ENCODE peak calls at places on chromosome 1, in six cellular contexts. O, C, R, L, P and N are unnamed samples.

GRCh38 chr1:188425687-188426086 is 1596.9 kb downstream of the PLA2G4A start:
- DNase-seq in L (no peak), O (no peak), R (no peak), C (no peak), P (no peak), N (no peak)

GRCh38 chr1:99457381-99458165 is 188.3 kb upstream of the PALMD start:
- DNase-seq in L (no peak), R (no peak), P (no peak), C (no peak), O (no peak), N (no peak)

GRCh38 chr1:46300673-46301405 is 2.6 kb downstream of the LRRC41 start:
- DNase-seq in C (no peak), R (no peak), L (no peak), O (no peak), P (no peak), N (no peak)

GRCh38 chr1:161487483-161487827 is 17.8 kb upstream of the FCGR2A start:
- DNase-seq in P (no peak), O (no peak), L (peak), C (no peak), R (no peak), N (no peak)

GRCh38 chr1:98210064-98210463 is 289.2 kb upstream of the DPYD start:
- DNase-seq in C (peak), R (no peak), P (no peak), O (no peak), L (no peak), N (no peak)

GRCh38 chr1:201702936-201703335 is 126.0 kb upstream of the IPO9 start:
- DNase-seq in C (no peak), P (no peak), O (no peak), L (peak), R (no peak), N (no peak)

GRCh38 chr1:77825356-77825709 is 45.9 kb downstream of the MIGA1 start:
- DNase-seq in L (no peak), P (peak), C (peak), O (no peak), R (no peak), N (no peak)

GRCh38 chr1:209882286-209882685 is 54.5 kb downstream of the UTP25 start:
- DNase-seq in R (no peak), C (no peak), O (no peak), L (no peak), P (no peak), N (no peak)

GRCh38 chr1:228158690-228159665 is 6.6 kb upstream of the IBA57 start:
- DNase-seq in R (no peak), L (no peak), P (no peak), C (no peak), O (no peak), N (no peak)

GRCh38 chr1:226656601-226657277 is 82.3 kb downstream of the ITPKB start:
- DNase-seq in P (no peak), O (no peak), L (no peak), C (no peak), R (no peak), N (no peak)
- TF ChIP-seq POLR2A in P (no peak), O (no peak), L (no peak), C (no peak), R (no peak), N (no peak)

DNA sequence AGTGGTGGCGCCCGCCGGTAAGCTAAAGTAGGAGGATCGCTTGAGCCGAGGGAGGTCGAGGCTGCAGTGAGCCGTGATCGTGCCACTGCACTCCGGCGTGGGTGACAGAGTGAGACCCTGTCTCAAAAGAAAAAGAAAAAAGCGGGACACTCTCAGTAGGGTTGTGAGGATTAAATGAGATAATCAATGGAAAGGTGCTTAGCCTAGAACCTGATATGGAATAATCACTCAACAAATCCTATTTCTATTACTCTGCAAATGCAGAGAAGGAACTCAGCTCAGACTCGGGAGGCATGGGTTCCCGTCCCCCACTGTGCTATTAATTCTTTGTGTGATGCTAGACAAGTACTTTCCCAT is 541 bp upstream of the LUZP1 start:
- DNase-seq in C (no peak), L (no peak), R (no peak), O (no peak), P (no peak), N (no peak)
- TF ChIP-seq POLR2AphosphoS5 in C (no peak), L (no peak), R (no peak), O (no peak), P (no peak), N (no peak)

GRCh38 chr1:53651356-53651755 is 87.6 kb downstream of the GLIS1 start:
- DNase-seq in O (no peak), L (no peak), R (no peak), C (no peak), P (no peak), N (no peak)
- TF ChIP-seq TAF1 in O (no peak), L (no peak), R (no peak), C (no peak), P (no peak), N (no peak)

DNA sequence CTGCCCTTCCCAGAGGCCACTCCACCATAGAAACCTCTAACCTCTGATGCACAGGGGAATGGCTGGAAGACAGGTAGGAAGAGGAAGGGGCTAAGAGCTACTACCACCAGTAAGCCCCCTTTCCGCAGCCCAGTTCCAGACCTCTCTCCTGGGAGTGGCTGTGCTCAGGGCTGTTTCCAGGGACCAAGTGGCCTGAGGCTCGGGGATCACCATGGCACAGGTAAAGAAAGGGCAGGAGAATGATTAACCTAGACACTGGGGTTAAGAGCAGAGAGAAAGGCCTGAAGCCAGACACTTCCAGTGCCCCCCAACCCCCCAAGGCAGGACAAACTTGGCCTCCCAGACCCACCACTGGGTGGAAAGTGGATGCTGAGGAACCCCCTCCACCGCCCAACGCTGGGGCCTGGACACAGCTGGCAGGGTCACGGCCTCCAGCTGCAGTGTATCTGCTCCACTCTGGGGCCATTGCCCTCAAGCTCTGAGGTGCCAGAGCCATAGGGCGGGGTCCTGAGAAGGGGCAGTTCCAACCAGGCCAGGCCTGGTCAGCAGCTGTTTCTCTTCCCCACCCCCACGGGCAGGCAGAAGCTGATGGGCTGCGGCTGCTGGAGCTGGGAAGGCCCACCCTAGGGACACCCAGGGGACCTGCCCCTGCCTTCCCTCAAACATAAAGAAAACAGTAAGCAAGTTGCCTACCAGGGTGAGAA is 2.7 kb downstream of the TAGLN2 start:
- DNase-seq in O (no peak), P (no peak), L (peak), C (no peak), R (no peak), N (no peak)
- TF ChIP-seq POLR2A in O (peak), P (peak), L (no peak), C (no peak), R (no peak), N (peak)

GRCh38 chr1:164855930-164856329 is 296.9 kb downstream of the PBX1 start:
- DNase-seq in R (no peak), P (no peak), C (no peak), O (no peak), L (no peak), N (no peak)

GRCh38 chr1:164863056-164863455 is 304.1 kb downstream of the PBX1 start:
- DNase-seq in L (no peak), C (no peak), O (no peak), R (no peak), P (no peak), N (no peak)

GRCh38 chr1:164861632-164862031 is 302.6 kb downstream of the PBX1 start:
- DNase-seq in R (no peak), L (no peak), P (no peak), O (no peak), C (no peak), N (no peak)

GRCh38 chr1:164857439-164857838 is 298.5 kb downstream of the PBX1 start:
- DNase-seq in C (no peak), R (no peak), P (no peak), O (no peak), L (no peak), N (no peak)

DNA sequence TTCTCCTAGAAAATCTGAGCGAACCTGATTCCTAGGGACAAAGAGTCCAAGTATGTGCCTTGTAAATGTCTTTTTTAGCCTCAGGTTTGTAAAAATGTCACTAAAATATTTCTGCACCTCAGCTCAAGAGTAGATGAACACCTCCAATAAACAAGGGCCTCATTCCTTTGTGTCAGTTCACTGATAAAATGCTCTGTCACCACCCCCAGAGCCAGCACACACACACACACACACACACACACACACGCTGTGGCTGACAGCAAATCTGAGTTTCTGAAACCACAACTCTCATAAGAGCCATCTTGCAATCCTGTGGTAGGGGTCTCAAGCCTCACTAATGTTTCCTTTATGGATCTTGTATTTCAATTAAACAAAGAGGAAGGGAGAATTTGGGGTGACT is 299.2 kb downstream of the PBX1 start:
- DNase-seq in O (no peak), L (no peak), R (no peak), C (no peak), P (no peak), N (no peak)
- TF ChIP-seq POLR2AphosphoS5 in O (no peak), L (no peak), R (no peak), C (no peak), P (no peak), N (no peak)

GRCh38 chr1:234226106-234226818 is 147.0 kb upstream of the COA6 start:
- DNase-seq in L (no peak), C (no peak), O (no peak), R (no peak), P (no peak), N (no peak)
- TF ChIP-seq TAF1 in L (no peak), C (no peak), O (no peak), R (no peak), P (no peak), N (no peak)

DNA sequence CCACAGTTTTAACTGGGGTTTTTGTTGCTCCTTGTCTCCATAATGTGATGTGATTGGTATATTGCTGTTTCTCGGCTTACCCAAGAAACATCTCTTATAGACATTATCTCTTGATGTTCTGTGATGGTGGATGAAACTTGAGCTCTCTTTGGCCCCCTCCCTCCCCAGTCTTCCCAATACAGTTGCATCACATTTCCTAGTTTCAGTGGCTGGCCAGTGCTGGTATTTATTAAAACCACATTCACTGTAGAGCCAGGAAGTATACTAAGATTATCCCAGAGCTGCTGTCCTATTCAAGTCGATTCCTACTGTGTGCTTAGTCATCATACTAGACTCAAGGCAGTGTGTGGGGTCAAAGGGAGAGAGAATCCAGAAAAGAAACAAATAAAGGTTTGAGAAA is 244.4 kb downstream of the KAZN start:
- DNase-seq in R (no peak), C (no peak), L (no peak), P (no peak), O (no peak), N (no peak)
- TF ChIP-seq POLR2A in R (no peak), C (no peak), L (no peak), P (no peak), O (no peak), N (no peak)

GRCh38 chr1:119475866-119476439 is 31.1 kb upstream of the HSD3B1 start:
- DNase-seq in C (peak), L (peak), P (no peak), O (peak), R (peak), N (peak)
- TF ChIP-seq POLR2AphosphoS5 in C (no peak), L (no peak), P (no peak), O (no peak), R (no peak), N (no peak)

GRCh38 chr1:27341525-27342252 is at the start of gene SYTL1:
- DNase-seq in O (peak), C (peak), P (no peak), R (peak), L (peak), N (peak)
- TF ChIP-seq TAF1 in O (no peak), C (peak), P (no peak), R (no peak), L (no peak), N (no peak)

GRCh38 chr1:203320546-203321272 is 15.4 kb downstream of the BTG2 start:
- DNase-seq in R (peak), C (no peak), L (peak), O (no peak), P (no peak), N (peak)

GRCh38 chr1:203317429-203318228 is 12.3 kb downstream of the BTG2 start:
- DNase-seq in L (no peak), C (no peak), O (no peak), P (no peak), R (no peak), N (no peak)

GRCh38 chr1:203318229-203318517 is 12.9 kb downstream of the BTG2 start:
- DNase-seq in L (no peak), C (no peak), O (no peak), R (no peak), P (no peak), N (no peak)

GRCh38 chr1:203321273-203322052 is 16.1 kb downstream of the BTG2 start:
- DNase-seq in P (no peak), O (no peak), L (no peak), C (no peak), R (no peak), N (no peak)

DNA sequence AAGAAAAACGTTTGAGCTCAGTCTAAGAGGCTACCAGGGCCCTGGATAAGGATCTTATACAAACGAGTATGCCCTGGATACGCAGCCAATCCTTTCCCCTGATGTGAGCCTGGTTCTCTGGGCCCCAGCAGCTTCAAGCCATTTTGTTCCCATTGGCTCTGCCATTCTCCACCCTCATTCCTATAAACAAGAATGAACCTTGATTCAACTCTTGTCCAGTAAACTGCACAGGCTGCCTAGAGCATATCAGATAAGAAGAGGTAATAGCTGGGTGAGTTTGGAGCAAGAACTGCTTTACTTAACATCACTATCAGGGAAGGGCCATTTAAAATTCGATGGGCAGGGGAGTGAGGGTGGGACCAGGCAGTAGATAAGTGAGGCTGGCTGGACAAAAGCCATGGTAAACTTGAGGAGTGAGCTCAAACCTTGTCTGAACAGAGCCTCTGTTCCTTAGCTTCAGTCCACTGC is 11.3 kb downstream of the BTG2 start:
- DNase-seq in P (no peak), C (no peak), L (no peak), R (no peak), O (no peak), N (no peak)
- TF ChIP-seq POLR2A in P (no peak), C (no peak), L (no peak), R (no peak), O (no peak), N (no peak)